ENCODE peak calls at places on chromosome 11, in four cellular contexts. H, Q, Y and L are unnamed samples. For H3K9me3, the result is how much of the 10 kb centered on the place peaks cover.

GRCh38 chr11:14411818-14412217 is 52.8 kb upstream of the RRAS2 start:
- DNase-seq in Y (peak), H (no peak), Q (no peak), L (no peak)

GRCh38 chr11:5151713-5152153 is 2.8 kb downstream of the OR52A1 start:
- DNase-seq in H (no peak), Q (no peak), Y (no peak), L (no peak)

GRCh38 chr11:7965386-7965785 is at the start of gene NLRP10:
- DNase-seq in H (no peak), Y (no peak), Q (no peak), L (no peak)

GRCh38 chr11:9065614-9066431 is 25.6 kb downstream of the SCUBE2 start:
- DNase-seq in H (no peak), Y (no peak), Q (no peak), L (no peak)

GRCh38 chr11:69013009-69013951 is at the start of gene MRGPRF:
- DNase-seq in H (peak), Y (peak), Q (peak), L (no peak)

GRCh38 chr11:114615448-114616361 is 20.1 kb upstream of the NXPE4 start:
- DNase-seq in Y (no peak), Q (no peak), H (no peak), L (no peak)

GRCh38 chr11:11400635-11401232 is 47.7 kb upstream of the CSNK2A3 start:
- DNase-seq in H (no peak), Y (no peak), Q (no peak), L (no peak)

GRCh38 chr11:86243377-86243776 is 1.2 kb upstream of the EED start:
- DNase-seq in Q (no peak), H (no peak), Y (no peak), L (no peak)

GRCh38 chr11:2650343-2650867 is 49.4 kb downstream of the KCNQ1OT1 start:
- DNase-seq in H (no peak), Q (no peak), Y (no peak), L (no peak)
- H3K9me3 ChIP-seq in H (under half), Q (under half), Y (under half), L (under half)

DNA sequence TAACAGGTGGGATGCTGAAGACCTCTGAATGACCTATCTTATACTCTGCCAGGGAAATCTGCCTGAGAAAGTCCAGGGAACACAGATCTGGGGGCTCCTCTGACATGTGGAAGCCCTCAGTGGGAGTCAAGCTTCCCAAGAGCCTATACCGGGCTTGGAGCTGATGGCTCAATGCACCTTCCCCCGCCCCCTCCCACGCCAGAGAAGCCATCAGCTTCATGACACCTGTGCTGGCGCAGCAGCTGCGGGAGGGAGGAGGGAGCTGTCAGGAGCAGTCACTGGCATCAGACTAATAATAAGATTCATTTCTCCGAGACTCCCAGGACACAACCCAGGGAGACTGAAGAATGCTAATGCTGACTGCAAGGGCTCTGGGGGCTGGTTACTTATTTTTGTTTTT is 47.8 kb downstream of the SPATA19 start:
- DNase-seq in Y (no peak), H (no peak), Q (no peak), L (no peak)
- H3K9me3 ChIP-seq in Y (under half), H (under half), Q (under half), L (under half)

GRCh38 chr11:31808721-31809542 is 2.2 kb downstream of the PAX6 start:
- DNase-seq in H (no peak), Q (no peak), Y (no peak), L (no peak)
- H3K9me3 ChIP-seq in H (under half), Q (under half), Y (under half), L (under half)

DNA sequence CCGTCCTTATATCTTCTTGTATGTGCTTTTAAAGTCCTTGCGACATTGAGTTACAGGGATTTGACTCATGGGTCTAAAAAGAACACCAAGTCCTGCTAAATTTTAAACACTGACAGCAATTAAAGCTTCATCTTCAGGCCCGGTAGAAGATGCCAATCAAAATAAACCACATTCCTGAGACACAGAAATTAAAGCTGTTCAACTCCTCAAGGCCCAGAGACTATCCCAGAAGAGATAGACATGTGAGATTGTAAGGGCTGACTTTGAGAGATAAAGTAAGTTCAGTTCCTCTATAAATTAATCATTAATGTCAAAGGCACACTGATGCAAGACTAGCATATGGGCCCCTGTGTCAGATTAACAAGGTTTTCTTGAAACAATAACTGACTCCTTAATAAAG is 49.8 kb downstream of the OSBPL5 start:
- DNase-seq in Q (no peak), Y (no peak), H (no peak), L (no peak)
- H3K9me3 ChIP-seq in Q (under half), Y (under half), H (under half), L (under half)

GRCh38 chr11:91846664-91847063 is 378.0 kb upstream of the FAT3 start:
- DNase-seq in H (no peak), Y (no peak), Q (no peak), L (no peak)
- H3K9me3 ChIP-seq in H (under half), Y (under half), Q (under half), L (under half)

GRCh38 chr11:38356255-38356654 is 1758.2 kb upstream of the RAG2 start:
- DNase-seq in H (no peak), Y (no peak), Q (no peak), L (no peak)
- H3K9me3 ChIP-seq in H (under half), Y (under half), Q (under half), L (under half)

GRCh38 chr11:70531281-70532065 is 133.1 kb downstream of the CTTN start:
- DNase-seq in H (no peak), Q (no peak), Y (no peak), L (no peak)

GRCh38 chr11:70528046-70528793 is 129.9 kb downstream of the CTTN start:
- DNase-seq in Q (no peak), Y (no peak), H (no peak), L (no peak)

GRCh38 chr11:70528794-70529580 is 130.7 kb downstream of the CTTN start:
- DNase-seq in H (no peak), Q (no peak), Y (no peak), L (no peak)

GRCh38 chr11:70530629-70531185 is 132.4 kb downstream of the CTTN start:
- DNase-seq in Q (no peak), Y (no peak), H (no peak), L (no peak)

GRCh38 chr11:70530010-70530409 is 131.7 kb downstream of the CTTN start:
- DNase-seq in Y (no peak), Q (no peak), H (no peak), L (no peak)
- H3K9me3 ChIP-seq in Y (under half), Q (under half), H (under half), L (under half)

DNA sequence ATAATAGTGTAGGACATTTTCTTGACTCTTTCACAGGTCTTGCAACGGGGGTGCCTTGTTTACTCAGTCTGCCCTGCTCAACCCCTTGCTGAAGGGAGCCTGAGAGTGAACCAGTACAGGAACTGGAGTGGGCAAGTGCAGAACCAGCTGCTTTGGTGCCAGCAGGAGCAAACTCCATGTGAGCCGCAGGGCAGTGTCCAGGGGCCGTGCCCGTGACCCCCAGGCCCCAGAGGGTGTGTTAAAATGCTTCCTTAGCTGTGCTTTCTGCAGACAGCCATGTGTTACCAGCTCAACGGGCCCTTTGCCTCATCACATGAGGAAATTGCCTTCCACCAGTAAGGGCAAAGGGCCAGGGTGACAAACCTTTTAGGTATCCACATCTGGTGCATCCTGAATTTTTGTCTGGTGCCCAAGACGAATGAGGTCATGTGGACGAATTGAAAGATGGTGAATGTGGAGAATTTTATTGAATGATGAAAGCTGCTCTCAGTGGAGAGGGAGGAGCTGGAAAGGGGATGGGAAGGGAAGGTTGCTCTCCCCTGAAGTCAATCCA is 53.6 kb upstream of the OR5D13 start:
- DNase-seq in H (no peak), Q (no peak), Y (no peak), L (no peak)
- H3K9me3 ChIP-seq in H (under half), Q (under half), Y (under half), L (under half)

DNA sequence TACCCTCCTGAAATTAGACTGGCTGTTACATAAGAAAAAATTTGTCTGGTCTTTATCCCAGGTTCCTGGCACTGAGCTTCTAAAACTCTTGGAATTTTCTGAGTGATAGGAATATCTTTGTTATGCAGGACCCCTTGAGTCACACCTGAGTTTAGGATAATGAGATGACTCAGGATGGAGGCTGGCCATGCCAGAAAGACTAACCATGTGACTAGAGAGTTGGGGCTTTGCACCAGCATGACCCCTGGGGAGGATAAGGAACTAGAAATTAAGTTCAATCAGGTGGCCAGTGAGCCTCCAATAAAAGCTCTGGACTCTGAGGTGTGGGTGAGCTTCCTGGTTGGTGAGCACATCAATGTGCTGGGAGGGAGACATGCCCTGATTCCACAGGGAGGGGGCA is 88.1 kb downstream of the XRRA1 start:
- DNase-seq in Q (no peak), H (no peak), Y (no peak), L (no peak)
- H3K9me3 ChIP-seq in Q (under half), H (under half), Y (under half), L (under half)